ENCODE peak calls at places on chromosomes 1 and 21, in eight cellular contexts. One of them, this sample, is unnamed.

GRCh38 chr1:188241629-188242028 is 1412.9 kb downstream of the PLA2G4A start:
- DNase-seq in GM12878: no peak
- DNase-seq in sigmoid colon: no peak
- DNase-seq in prostate gland: no peak
- DNase-seq in stomach: no peak
- DNase-seq in transverse colon: no peak
- DNase-seq in breast epithelium: no peak
- DNase-seq in upper lobe of left lung: no peak
- DNase-seq in this sample: no peak

GRCh38 chr1:240413732-240414131 is 198.2 kb downstream of the GREM2 start:
- DNase-seq in GM12878: no peak
- DNase-seq in sigmoid colon: no peak
- DNase-seq in prostate gland: no peak
- DNase-seq in stomach: no peak
- DNase-seq in transverse colon: no peak
- DNase-seq in breast epithelium: no peak
- DNase-seq in upper lobe of left lung: no peak
- DNase-seq in this sample: no peak

GRCh38 chr1:58570817-58571216 is 6.2 kb downstream of the TACSTD2 start:
- DNase-seq in GM12878: no peak
- DNase-seq in sigmoid colon: no peak
- DNase-seq in prostate gland: no peak
- DNase-seq in stomach: no peak
- DNase-seq in transverse colon: no peak
- DNase-seq in breast epithelium: no peak
- DNase-seq in upper lobe of left lung: no peak
- DNase-seq in this sample: no peak

GRCh38 chr1:67717876-67718275 is 32.9 kb downstream of the GADD45A start:
- DNase-seq in GM12878: no peak
- DNase-seq in sigmoid colon: no peak
- DNase-seq in prostate gland: no peak
- DNase-seq in stomach: no peak
- DNase-seq in transverse colon: peak
- DNase-seq in breast epithelium: no peak
- DNase-seq in upper lobe of left lung: no peak
- DNase-seq in this sample: no peak

GRCh38 chr1:61481313-61481712 is 243.6 kb downstream of the TM2D1 start:
- DNase-seq in GM12878: no peak
- DNase-seq in sigmoid colon: no peak
- DNase-seq in prostate gland: no peak
- DNase-seq in stomach: no peak
- DNase-seq in transverse colon: no peak
- DNase-seq in breast epithelium: no peak
- DNase-seq in upper lobe of left lung: no peak
- DNase-seq in this sample: no peak

GRCh38 chr1:2248854-2249558 is 20.9 kb downstream of the SKI start:
- DNase-seq in GM12878: no peak
- DNase-seq in sigmoid colon: no peak
- DNase-seq in prostate gland: no peak
- DNase-seq in stomach: no peak
- DNase-seq in transverse colon: no peak
- DNase-seq in breast epithelium: no peak
- DNase-seq in upper lobe of left lung: peak
- DNase-seq in this sample: no peak

GRCh38 chr1:201229771-201230635 is 39.4 kb downstream of the IGFN1 start:
- DNase-seq in GM12878: no peak
- DNase-seq in sigmoid colon: no peak
- DNase-seq in prostate gland: no peak
- DNase-seq in stomach: no peak
- DNase-seq in transverse colon: no peak
- DNase-seq in breast epithelium: no peak
- DNase-seq in upper lobe of left lung: no peak
- DNase-seq in this sample: peak

GRCh38 chr21:41956926-41957729 is 3.3 kb upstream of the C2CD2 start:
- DNase-seq in GM12878: no peak
- DNase-seq in sigmoid colon: peak
- DNase-seq in prostate gland: no peak
- DNase-seq in stomach: no peak
- DNase-seq in transverse colon: no peak
- DNase-seq in breast epithelium: peak
- DNase-seq in upper lobe of left lung: no peak
- DNase-seq in this sample: no peak

GRCh38 chr1:28190337-28190979 is 14.0 kb upstream of the PTAFR start:
- DNase-seq in GM12878: no peak
- DNase-seq in sigmoid colon: no peak
- DNase-seq in prostate gland: no peak
- DNase-seq in stomach: no peak
- DNase-seq in transverse colon: no peak
- DNase-seq in breast epithelium: no peak
- DNase-seq in upper lobe of left lung: no peak
- DNase-seq in this sample: no peak

GRCh38 chr1:8602471-8603219 is 214.8 kb downstream of the RERE start:
- DNase-seq in GM12878: no peak
- DNase-seq in sigmoid colon: no peak
- DNase-seq in prostate gland: no peak
- DNase-seq in stomach: no peak
- DNase-seq in transverse colon: no peak
- DNase-seq in breast epithelium: no peak
- DNase-seq in upper lobe of left lung: no peak
- DNase-seq in this sample: no peak

GRCh38 chr1:174743654-174744561 is 255.8 kb upstream of the CACYBP start:
- DNase-seq in GM12878: no peak
- DNase-seq in sigmoid colon: no peak
- DNase-seq in prostate gland: no peak
- DNase-seq in stomach: no peak
- DNase-seq in transverse colon: no peak
- DNase-seq in breast epithelium: no peak
- DNase-seq in upper lobe of left lung: no peak
- DNase-seq in this sample: no peak

GRCh38 chr21:42973309-42973990 is 912 bp upstream of the PKNOX1 start:
- DNase-seq in GM12878: no peak
- DNase-seq in sigmoid colon: peak
- DNase-seq in prostate gland: peak
- DNase-seq in stomach: no peak
- DNase-seq in transverse colon: no peak
- DNase-seq in breast epithelium: no peak
- DNase-seq in upper lobe of left lung: no peak
- DNase-seq in this sample: no peak

GRCh38 chr21:42975886-42976608 is 1.7 kb downstream of the PKNOX1 start:
- DNase-seq in GM12878: no peak
- DNase-seq in sigmoid colon: no peak
- DNase-seq in prostate gland: no peak
- DNase-seq in stomach: no peak
- DNase-seq in transverse colon: no peak
- DNase-seq in breast epithelium: no peak
- DNase-seq in upper lobe of left lung: no peak
- DNase-seq in this sample: no peak

GRCh38 chr21:42971897-42972275 is 2.5 kb upstream of the PKNOX1 start:
- DNase-seq in GM12878: no peak
- DNase-seq in sigmoid colon: peak
- DNase-seq in prostate gland: no peak
- DNase-seq in stomach: peak
- DNase-seq in transverse colon: no peak
- DNase-seq in breast epithelium: no peak
- DNase-seq in upper lobe of left lung: no peak
- DNase-seq in this sample: no peak

GRCh38 chr21:42973991-42974831 is at the start of gene PKNOX1:
- DNase-seq in GM12878: peak
- DNase-seq in sigmoid colon: peak
- DNase-seq in prostate gland: peak
- DNase-seq in stomach: peak
- DNase-seq in transverse colon: peak
- DNase-seq in breast epithelium: peak
- DNase-seq in upper lobe of left lung: peak
- DNase-seq in this sample: no peak

GRCh38 chr21:42974832-42975820 is 764 bp downstream of the PKNOX1 start:
- DNase-seq in GM12878: no peak
- DNase-seq in sigmoid colon: peak
- DNase-seq in prostate gland: peak
- DNase-seq in stomach: peak
- DNase-seq in transverse colon: peak
- DNase-seq in breast epithelium: peak
- DNase-seq in upper lobe of left lung: peak
- DNase-seq in this sample: no peak
- TF ChIP-seq POLR2AphosphoS5 in GM12878: peak
- TF ChIP-seq POLR2AphosphoS5 in sigmoid colon: peak
- TF ChIP-seq POLR2AphosphoS5 in prostate gland: no peak
- TF ChIP-seq POLR2AphosphoS5 in stomach: peak
- TF ChIP-seq POLR2AphosphoS5 in transverse colon: peak
- TF ChIP-seq POLR2AphosphoS5 in breast epithelium: peak
- TF ChIP-seq POLR2AphosphoS5 in upper lobe of left lung: peak
- TF ChIP-seq POLR2AphosphoS5 in this sample: peak

DNA sequence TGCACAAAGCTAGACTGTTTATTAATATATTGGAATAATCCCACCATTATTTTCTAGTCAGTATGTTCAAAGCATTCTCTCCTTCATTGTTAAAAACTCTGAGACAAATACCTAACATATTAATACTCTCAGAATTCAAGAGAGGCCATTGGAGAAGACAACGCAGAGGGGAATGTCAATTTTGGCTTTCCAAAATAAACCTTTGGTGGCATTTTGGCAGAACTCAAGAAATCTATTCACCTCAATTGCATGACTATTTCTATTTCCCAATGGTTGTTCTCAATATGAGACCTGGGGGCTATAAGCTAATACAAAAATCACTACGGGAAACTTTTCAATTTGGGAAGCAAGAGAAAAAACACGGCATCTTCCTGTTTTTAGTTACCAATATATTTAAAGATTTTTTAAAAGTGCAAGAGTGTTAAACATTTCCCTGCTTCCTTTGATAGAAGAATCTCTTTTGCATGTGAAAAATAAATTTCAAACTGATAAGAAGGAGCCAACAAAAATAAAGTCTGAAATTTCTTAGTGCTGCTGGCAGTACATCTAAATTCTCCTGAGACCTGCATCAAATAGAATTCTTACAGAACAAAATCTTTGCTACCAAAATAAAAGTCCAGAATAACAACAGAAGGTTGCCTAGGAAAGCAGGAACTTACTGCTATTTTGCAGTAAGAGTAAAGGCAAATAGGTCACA is 58.6 kb downstream of the RUSC1 start:
- DNase-seq in GM12878: no peak
- DNase-seq in sigmoid colon: no peak
- DNase-seq in prostate gland: no peak
- DNase-seq in stomach: no peak
- DNase-seq in transverse colon: no peak
- DNase-seq in breast epithelium: no peak
- DNase-seq in upper lobe of left lung: no peak
- DNase-seq in this sample: no peak
- H3K27ac ChIP-seq in GM12878: no peak
- H3K27ac ChIP-seq in sigmoid colon: peak
- H3K27ac ChIP-seq in prostate gland: peak
- H3K27ac ChIP-seq in stomach: peak
- H3K27ac ChIP-seq in transverse colon: peak
- H3K27ac ChIP-seq in breast epithelium: peak
- H3K27ac ChIP-seq in upper lobe of left lung: peak
- H3K27ac ChIP-seq in this sample: no peak

GRCh38 chr1:54744696-54745095 is 19.6 kb downstream of the PARS2 start:
- DNase-seq in GM12878: no peak
- DNase-seq in sigmoid colon: no peak
- DNase-seq in prostate gland: no peak
- DNase-seq in stomach: no peak
- DNase-seq in transverse colon: no peak
- DNase-seq in breast epithelium: no peak
- DNase-seq in upper lobe of left lung: no peak
- DNase-seq in this sample: no peak

GRCh38 chr1:54743416-54743815 is 20.9 kb downstream of the PARS2 start:
- DNase-seq in GM12878: no peak
- DNase-seq in sigmoid colon: no peak
- DNase-seq in prostate gland: no peak
- DNase-seq in stomach: no peak
- DNase-seq in transverse colon: no peak
- DNase-seq in breast epithelium: no peak
- DNase-seq in upper lobe of left lung: no peak
- DNase-seq in this sample: no peak

GRCh38 chr1:54742262-54742661 is 22.1 kb downstream of the PARS2 start:
- DNase-seq in GM12878: no peak
- DNase-seq in sigmoid colon: no peak
- DNase-seq in prostate gland: no peak
- DNase-seq in stomach: no peak
- DNase-seq in transverse colon: no peak
- DNase-seq in breast epithelium: no peak
- DNase-seq in upper lobe of left lung: no peak
- DNase-seq in this sample: no peak

GRCh38 chr1:54745274-54745673 is 19.0 kb downstream of the PARS2 start:
- DNase-seq in GM12878: no peak
- DNase-seq in sigmoid colon: no peak
- DNase-seq in prostate gland: no peak
- DNase-seq in stomach: no peak
- DNase-seq in transverse colon: no peak
- DNase-seq in breast epithelium: no peak
- DNase-seq in upper lobe of left lung: no peak
- DNase-seq in this sample: no peak

DNA sequence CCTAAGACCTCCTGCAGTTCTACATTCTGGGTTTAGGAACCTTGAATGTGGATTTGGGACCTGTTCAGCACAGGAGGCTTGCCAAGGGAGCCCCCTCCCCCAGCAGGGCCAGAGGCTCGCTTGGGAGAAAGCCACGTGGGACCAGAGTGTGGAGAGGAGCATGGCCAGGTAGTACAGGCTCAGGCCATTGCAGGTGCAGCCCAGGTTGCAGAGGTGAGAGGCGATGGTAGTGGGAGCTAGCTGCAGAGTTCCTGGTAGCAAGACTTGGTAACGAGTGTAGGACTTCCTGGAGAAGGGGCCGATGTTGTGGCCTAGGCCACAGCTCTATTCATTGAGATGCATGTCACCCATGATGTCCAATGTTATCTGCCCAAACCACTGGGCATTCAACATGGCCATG is 20.5 kb downstream of the PARS2 start:
- DNase-seq in GM12878: no peak
- DNase-seq in sigmoid colon: no peak
- DNase-seq in prostate gland: no peak
- DNase-seq in stomach: no peak
- DNase-seq in transverse colon: no peak
- DNase-seq in breast epithelium: no peak
- DNase-seq in upper lobe of left lung: no peak
- DNase-seq in this sample: peak
- TF ChIP-seq POLR2A in GM12878: peak
- TF ChIP-seq POLR2A in sigmoid colon: no peak
- TF ChIP-seq POLR2A in prostate gland: no peak
- TF ChIP-seq POLR2A in stomach: no peak
- TF ChIP-seq POLR2A in transverse colon: no peak
- TF ChIP-seq POLR2A in breast epithelium: no peak
- TF ChIP-seq POLR2A in upper lobe of left lung: no peak
- TF ChIP-seq POLR2A in this sample: no peak

DNA sequence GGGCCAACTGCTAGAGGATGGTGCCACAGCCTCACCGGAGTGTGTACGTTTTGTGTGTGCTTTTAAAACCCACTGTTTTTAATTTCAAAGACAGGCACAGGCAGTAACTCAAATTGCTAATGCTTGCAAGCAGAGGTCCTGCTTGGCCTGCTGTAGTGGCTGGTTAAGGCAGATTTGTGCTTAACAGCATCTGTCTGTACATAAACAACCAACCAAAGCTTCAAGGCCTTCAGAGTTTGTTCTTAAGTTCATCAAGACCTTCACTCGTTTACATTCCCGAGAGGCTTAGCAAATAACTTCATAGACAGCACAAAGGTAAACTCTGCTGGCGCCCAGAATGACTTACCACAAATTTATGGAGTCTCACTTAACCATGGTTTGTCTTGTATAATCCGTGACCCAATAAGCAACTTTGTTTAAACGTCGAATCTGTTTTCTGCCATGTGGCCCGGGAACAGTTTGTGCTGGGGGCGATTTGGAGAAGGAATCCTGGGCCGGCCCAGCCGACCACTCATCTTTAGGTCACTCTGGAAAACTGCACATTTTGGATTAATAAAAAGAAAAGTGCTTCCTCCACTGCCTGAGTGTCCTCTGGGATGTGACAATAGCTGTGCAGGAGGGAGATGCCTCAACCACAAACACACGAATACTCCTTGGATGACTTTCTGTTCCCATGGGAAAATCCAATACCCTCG is 58.1 kb downstream of the CAPZB start:
- DNase-seq in GM12878: no peak
- DNase-seq in sigmoid colon: peak
- DNase-seq in prostate gland: peak
- DNase-seq in stomach: no peak
- DNase-seq in transverse colon: peak
- DNase-seq in breast epithelium: no peak
- DNase-seq in upper lobe of left lung: no peak
- DNase-seq in this sample: no peak
- TF ChIP-seq POLR2AphosphoS5 in GM12878: no peak
- TF ChIP-seq POLR2AphosphoS5 in sigmoid colon: peak
- TF ChIP-seq POLR2AphosphoS5 in prostate gland: peak
- TF ChIP-seq POLR2AphosphoS5 in stomach: peak
- TF ChIP-seq POLR2AphosphoS5 in transverse colon: peak
- TF ChIP-seq POLR2AphosphoS5 in breast epithelium: no peak
- TF ChIP-seq POLR2AphosphoS5 in upper lobe of left lung: no peak
- TF ChIP-seq POLR2AphosphoS5 in this sample: no peak

This sample was measured in vagina.